ENCODE peak calls at places on chromosomes 3 and 15, in eight cellular contexts. One of them, this sample, is unnamed. For H3K4me1, the result is how much of the 10 kb centered on the place peaks cover.

GRCh38 chr3:23668430-23668904 is 137.3 kb upstream of the UBE2E1 start:
- DNase-seq in cardiac muscle cell: no peak
- DNase-seq in left lung: no peak
- DNase-seq in endodermal cell: no peak
- DNase-seq in endothelial cell of umbilical vein: peak
- DNase-seq in OCI-LY7: no peak
- DNase-seq in spleen: no peak
- DNase-seq in psoas muscle: no peak
- DNase-seq in this sample: no peak

GRCh38 chr3:190807719-190808375 is 54.6 kb downstream of the GMNC start:
- DNase-seq in cardiac muscle cell: peak
- DNase-seq in left lung: no peak
- DNase-seq in endodermal cell: no peak
- DNase-seq in endothelial cell of umbilical vein: no peak
- DNase-seq in OCI-LY7: no peak
- DNase-seq in spleen: no peak
- DNase-seq in psoas muscle: peak
- DNase-seq in this sample: no peak

GRCh38 chr15:79094611-79095021 is 4.0 kb upstream of the RASGRF1 start:
- DNase-seq in cardiac muscle cell: no peak
- DNase-seq in left lung: no peak
- DNase-seq in endodermal cell: peak
- DNase-seq in endothelial cell of umbilical vein: no peak
- DNase-seq in OCI-LY7: no peak
- DNase-seq in spleen: no peak
- DNase-seq in psoas muscle: no peak
- DNase-seq in this sample: peak

GRCh38 chr3:49781415-49782199 is 4.7 kb downstream of the IP6K1 start:
- DNase-seq in cardiac muscle cell: no peak
- DNase-seq in left lung: no peak
- DNase-seq in endodermal cell: no peak
- DNase-seq in endothelial cell of umbilical vein: no peak
- DNase-seq in OCI-LY7: no peak
- DNase-seq in spleen: no peak
- DNase-seq in psoas muscle: no peak
- DNase-seq in this sample: no peak

GRCh38 chr15:53525894-53526293 is 233.6 kb downstream of the WDR72 start:
- DNase-seq in cardiac muscle cell: no peak
- DNase-seq in left lung: no peak
- DNase-seq in endodermal cell: no peak
- DNase-seq in endothelial cell of umbilical vein: no peak
- DNase-seq in OCI-LY7: no peak
- DNase-seq in spleen: no peak
- DNase-seq in psoas muscle: no peak
- DNase-seq in this sample: no peak

GRCh38 chr3:171936231-171936841 is 93.2 kb downstream of the TMEM212 start:
- DNase-seq in cardiac muscle cell: no peak
- DNase-seq in left lung: no peak
- DNase-seq in endodermal cell: no peak
- DNase-seq in endothelial cell of umbilical vein: no peak
- DNase-seq in OCI-LY7: no peak
- DNase-seq in spleen: no peak
- DNase-seq in psoas muscle: peak
- DNase-seq in this sample: no peak

GRCh38 chr3:41668366-41668765 is 293.5 kb downstream of the ULK4 start:
- DNase-seq in cardiac muscle cell: no peak
- DNase-seq in left lung: no peak
- DNase-seq in endodermal cell: no peak
- DNase-seq in endothelial cell of umbilical vein: no peak
- DNase-seq in OCI-LY7: no peak
- DNase-seq in spleen: no peak
- DNase-seq in psoas muscle: no peak
- DNase-seq in this sample: no peak

GRCh38 chr15:25849431-25849921 is 13.7 kb downstream of the ATP10A start:
- DNase-seq in cardiac muscle cell: no peak
- DNase-seq in left lung: no peak
- DNase-seq in endodermal cell: no peak
- DNase-seq in endothelial cell of umbilical vein: no peak
- DNase-seq in OCI-LY7: no peak
- DNase-seq in spleen: no peak
- DNase-seq in psoas muscle: no peak
- DNase-seq in this sample: no peak

GRCh38 chr3:112056451-112056929 is 22.0 kb downstream of the TMPRSS7 start:
- DNase-seq in cardiac muscle cell: no peak
- DNase-seq in left lung: no peak
- DNase-seq in endodermal cell: no peak
- DNase-seq in endothelial cell of umbilical vein: no peak
- DNase-seq in OCI-LY7: no peak
- DNase-seq in spleen: no peak
- DNase-seq in psoas muscle: no peak
- DNase-seq in this sample: no peak

GRCh38 chr3:128491071-128491899 is 1.7 kb downstream of the GATA2 start:
- DNase-seq in cardiac muscle cell: no peak
- DNase-seq in left lung: no peak
- DNase-seq in endodermal cell: peak
- DNase-seq in endothelial cell of umbilical vein: peak
- DNase-seq in OCI-LY7: no peak
- DNase-seq in spleen: peak
- DNase-seq in psoas muscle: no peak
- DNase-seq in this sample: peak

GRCh38 chr3:134666885-134667284 is 16.1 kb upstream of the KY start:
- DNase-seq in cardiac muscle cell: no peak
- DNase-seq in left lung: no peak
- DNase-seq in endodermal cell: no peak
- DNase-seq in endothelial cell of umbilical vein: no peak
- DNase-seq in OCI-LY7: no peak
- DNase-seq in spleen: no peak
- DNase-seq in psoas muscle: no peak
- DNase-seq in this sample: no peak

GRCh38 chr3:19994796-19995195 is 17.3 kb downstream of the PP2D1 start:
- DNase-seq in cardiac muscle cell: no peak
- DNase-seq in left lung: no peak
- DNase-seq in endodermal cell: no peak
- DNase-seq in endothelial cell of umbilical vein: no peak
- DNase-seq in OCI-LY7: no peak
- DNase-seq in spleen: no peak
- DNase-seq in psoas muscle: no peak
- DNase-seq in this sample: no peak

GRCh38 chr3:14876942-14877341 is 58.2 kb downstream of the FGD5 start:
- DNase-seq in cardiac muscle cell: no peak
- DNase-seq in left lung: no peak
- DNase-seq in endodermal cell: peak
- DNase-seq in endothelial cell of umbilical vein: peak
- DNase-seq in OCI-LY7: no peak
- DNase-seq in spleen: peak
- DNase-seq in psoas muscle: peak
- DNase-seq in this sample: peak

GRCh38 chr3:51355891-51356578 is 29.1 kb upstream of the MANF start:
- DNase-seq in cardiac muscle cell: no peak
- DNase-seq in left lung: no peak
- DNase-seq in endodermal cell: no peak
- DNase-seq in endothelial cell of umbilical vein: no peak
- DNase-seq in OCI-LY7: no peak
- DNase-seq in spleen: no peak
- DNase-seq in psoas muscle: no peak
- DNase-seq in this sample: no peak

GRCh38 chr3:107450254-107450653 is 72.5 kb upstream of the BBX start:
- DNase-seq in cardiac muscle cell: no peak
- DNase-seq in left lung: no peak
- DNase-seq in endodermal cell: no peak
- DNase-seq in endothelial cell of umbilical vein: no peak
- DNase-seq in OCI-LY7: no peak
- DNase-seq in spleen: no peak
- DNase-seq in psoas muscle: no peak
- DNase-seq in this sample: no peak

GRCh38 chr3:27589795-27590194 is 105.6 kb upstream of the SLC4A7 start:
- DNase-seq in cardiac muscle cell: no peak
- DNase-seq in left lung: no peak
- DNase-seq in endodermal cell: no peak
- DNase-seq in endothelial cell of umbilical vein: no peak
- DNase-seq in OCI-LY7: no peak
- DNase-seq in spleen: no peak
- DNase-seq in psoas muscle: no peak
- DNase-seq in this sample: no peak

GRCh38 chr3:194029846-194030245 is 106.1 kb upstream of the HES1 start:
- DNase-seq in cardiac muscle cell: no peak
- DNase-seq in left lung: no peak
- DNase-seq in endodermal cell: no peak
- DNase-seq in endothelial cell of umbilical vein: no peak
- DNase-seq in OCI-LY7: no peak
- DNase-seq in spleen: no peak
- DNase-seq in psoas muscle: no peak
- DNase-seq in this sample: no peak

GRCh38 chr15:94383041-94383440 is 151.7 kb downstream of the MCTP2 start:
- DNase-seq in cardiac muscle cell: no peak
- DNase-seq in left lung: no peak
- DNase-seq in endodermal cell: no peak
- DNase-seq in endothelial cell of umbilical vein: no peak
- DNase-seq in OCI-LY7: peak
- DNase-seq in spleen: no peak
- DNase-seq in psoas muscle: no peak
- DNase-seq in this sample: no peak

GRCh38 chr3:11764931-11765363 is 81.7 kb downstream of the TAMM41 start:
- DNase-seq in cardiac muscle cell: no peak
- DNase-seq in left lung: no peak
- DNase-seq in endodermal cell: no peak
- DNase-seq in endothelial cell of umbilical vein: peak
- DNase-seq in OCI-LY7: no peak
- DNase-seq in spleen: no peak
- DNase-seq in psoas muscle: no peak
- DNase-seq in this sample: no peak

GRCh38 chr3:43855674-43856299 is 165.0 kb downstream of the ABHD5 start:
- DNase-seq in cardiac muscle cell: peak
- DNase-seq in left lung: no peak
- DNase-seq in endodermal cell: peak
- DNase-seq in endothelial cell of umbilical vein: peak
- DNase-seq in OCI-LY7: peak
- DNase-seq in spleen: no peak
- DNase-seq in psoas muscle: peak
- DNase-seq in this sample: peak

GRCh38 chr3:160312014-160312624 is 86.9 kb downstream of the C3orf80 start:
- DNase-seq in cardiac muscle cell: no peak
- DNase-seq in left lung: no peak
- DNase-seq in endodermal cell: no peak
- DNase-seq in endothelial cell of umbilical vein: no peak
- DNase-seq in OCI-LY7: no peak
- DNase-seq in spleen: no peak
- DNase-seq in psoas muscle: no peak
- DNase-seq in this sample: no peak

DNA sequence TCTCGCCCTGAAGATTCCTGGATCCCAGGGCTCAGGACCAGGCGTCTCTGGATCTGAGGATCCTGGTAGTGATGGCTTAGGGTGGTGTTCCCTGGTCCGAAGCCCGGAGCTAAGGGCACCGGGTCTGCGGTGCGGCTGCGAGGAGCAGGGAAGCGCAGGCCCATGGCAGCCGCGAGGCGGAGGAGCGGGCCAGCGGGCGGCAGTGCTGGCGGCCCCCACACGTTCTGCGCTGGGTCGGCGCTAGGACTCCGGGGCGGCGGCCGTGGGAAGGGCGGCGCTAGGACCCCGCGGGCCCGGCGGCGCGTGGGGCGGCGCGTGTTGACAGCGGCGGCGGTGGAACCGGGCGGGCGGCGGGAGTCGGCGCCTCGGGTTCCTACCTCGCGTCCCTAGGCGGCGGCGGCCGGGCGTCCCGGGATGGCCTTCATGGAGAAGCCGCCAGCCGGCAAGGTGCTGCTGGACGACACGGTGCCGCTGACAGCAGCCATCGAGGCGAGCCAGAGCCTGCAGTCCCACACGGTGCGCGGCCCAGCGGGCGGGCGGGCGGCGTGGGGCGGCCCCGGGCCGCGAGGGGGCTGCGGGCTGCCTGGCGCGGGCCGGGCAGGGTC is at the start of gene PXK:
- DNase-seq in cardiac muscle cell: peak
- DNase-seq in left lung: peak
- DNase-seq in endodermal cell: peak
- DNase-seq in endothelial cell of umbilical vein: peak
- DNase-seq in OCI-LY7: peak
- DNase-seq in spleen: peak
- DNase-seq in psoas muscle: peak
- DNase-seq in this sample: peak
- TF ChIP-seq CTCF in cardiac muscle cell: no peak
- TF ChIP-seq CTCF in left lung: no peak
- TF ChIP-seq CTCF in endodermal cell: peak
- TF ChIP-seq CTCF in endothelial cell of umbilical vein: peak
- TF ChIP-seq CTCF in OCI-LY7: peak
- TF ChIP-seq CTCF in spleen: no peak
- TF ChIP-seq CTCF in psoas muscle: no peak
- TF ChIP-seq CTCF in this sample: peak

DNA sequence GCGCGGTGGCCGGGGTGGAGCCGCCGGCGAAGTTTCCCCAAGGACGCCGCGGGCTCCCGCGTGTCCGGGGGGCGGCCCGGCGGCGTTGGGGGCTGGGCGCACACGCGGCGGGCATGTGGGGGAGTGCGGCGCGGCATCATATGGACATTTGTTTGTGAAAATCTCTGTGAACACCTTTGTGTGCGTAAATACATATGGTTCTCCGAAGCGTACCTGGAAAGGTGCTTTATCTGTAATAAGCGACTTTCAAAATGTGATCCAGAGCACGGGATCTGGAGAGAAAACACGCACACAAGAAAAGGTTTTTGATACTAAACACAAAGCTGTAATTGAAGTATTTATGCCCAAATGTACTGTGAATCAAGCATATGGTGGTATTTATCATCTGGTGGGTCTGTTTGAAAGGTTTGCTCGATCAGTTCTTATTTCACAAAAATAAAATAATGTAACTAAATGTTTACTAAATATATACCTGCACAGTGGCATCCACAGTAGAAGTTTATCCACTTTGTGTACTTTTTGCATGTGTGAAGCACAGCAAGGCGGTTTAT is 727 bp upstream of the TBL1XR1 start:
- DNase-seq in cardiac muscle cell: no peak
- DNase-seq in left lung: no peak
- DNase-seq in endodermal cell: no peak
- DNase-seq in endothelial cell of umbilical vein: peak
- DNase-seq in OCI-LY7: no peak
- DNase-seq in spleen: no peak
- DNase-seq in psoas muscle: no peak
- DNase-seq in this sample: no peak
- H3K4me1 ChIP-seq in cardiac muscle cell: under half
- H3K4me1 ChIP-seq in left lung: under half
- H3K4me1 ChIP-seq in endodermal cell: under half
- H3K4me1 ChIP-seq in endothelial cell of umbilical vein: under half
- H3K4me1 ChIP-seq in OCI-LY7: half or more
- H3K4me1 ChIP-seq in spleen: under half
- H3K4me1 ChIP-seq in psoas muscle: under half
- H3K4me1 ChIP-seq in this sample: under half

GRCh38 chr15:43294091-43294706 is 27.5 kb upstream of the TGM5 start:
- DNase-seq in cardiac muscle cell: no peak
- DNase-seq in left lung: no peak
- DNase-seq in endodermal cell: no peak
- DNase-seq in endothelial cell of umbilical vein: no peak
- DNase-seq in OCI-LY7: no peak
- DNase-seq in spleen: no peak
- DNase-seq in psoas muscle: no peak
- DNase-seq in this sample: no peak
- TF ChIP-seq CTCF in cardiac muscle cell: no peak
- TF ChIP-seq CTCF in left lung: no peak
- TF ChIP-seq CTCF in endodermal cell: no peak
- TF ChIP-seq CTCF in endothelial cell of umbilical vein: no peak
- TF ChIP-seq CTCF in OCI-LY7: no peak
- TF ChIP-seq CTCF in spleen: no peak
- TF ChIP-seq CTCF in psoas muscle: no peak
- TF ChIP-seq CTCF in this sample: no peak

GRCh38 chr15:75650908-75651809 is 3.4 kb downstream of the SNX33 start:
- DNase-seq in cardiac muscle cell: no peak
- DNase-seq in left lung: no peak
- DNase-seq in endodermal cell: peak
- DNase-seq in endothelial cell of umbilical vein: peak
- DNase-seq in OCI-LY7: no peak
- DNase-seq in spleen: peak
- DNase-seq in psoas muscle: peak
- DNase-seq in this sample: peak
- H3K4me1 ChIP-seq in cardiac muscle cell: under half
- H3K4me1 ChIP-seq in left lung: half or more
- H3K4me1 ChIP-seq in endodermal cell: under half
- H3K4me1 ChIP-seq in endothelial cell of umbilical vein: under half
- H3K4me1 ChIP-seq in OCI-LY7: under half
- H3K4me1 ChIP-seq in spleen: half or more
- H3K4me1 ChIP-seq in psoas muscle: under half
- H3K4me1 ChIP-seq in this sample: half or more